ENCODE peak calls at places on chromosomes 16 and 17, in eight cellular contexts. C is astrocyte of the spinal cord, G is coronary artery, S is cardiac fibroblast, V is epithelial cell of esophagus, E is prostate gland, M is WTC11, W is ascending aorta. U is an unnamed sample.

GRCh38 chr16:19876501-19877059 is 8.1 kb downstream of the GPRC5B start:
- DNase-seq in E (no peak), W (no peak), M (no peak), C (no peak), V (no peak), S (no peak), G (no peak), U (no peak)

GRCh38 chr17:65092262-65092661 is 35.7 kb upstream of the GNA13 start:
- DNase-seq in G (no peak), C (no peak), V (peak; percentile 30), M (no peak), W (no peak), E (no peak), S (peak; percentile 58), U (no peak)

GRCh38 chr17:75344664-75345063 is 55.4 kb upstream of the SLC25A19 start:
- DNase-seq in C (no peak), G (no peak), M (peak; percentile 42), E (no peak), V (no peak), W (no peak), S (no peak), U (no peak)

GRCh38 chr17:59800530-59800942 is 92.2 kb downstream of the TUBD1 start:
- DNase-seq in G (no peak), E (no peak), S (no peak), V (peak; percentile 19), W (no peak), C (no peak), M (no peak), U (no peak)

GRCh38 chr17:45430738-45431530 is 1.7 kb downstream of the ARHGAP27 start:
- DNase-seq in G (no peak), S (no peak), W (no peak), C (no peak), E (peak; percentile 88), V (peak; percentile 90), M (peak; percentile 69), U (no peak)

GRCh38 chr16:86227801-86228200 is 282.5 kb upstream of the FOXF1 start:
- DNase-seq in W (no peak), E (no peak), M (no peak), G (no peak), C (peak; percentile 1), V (no peak), S (no peak), U (no peak)

GRCh38 chr17:80110927-80111701 is 9.7 kb downstream of the GAA start:
- DNase-seq in E (no peak), G (peak; percentile 24), M (peak; percentile 9), V (no peak), C (no peak), W (no peak), S (no peak), U (no peak)

GRCh38 chr17:44326867-44327444 is 2.3 kb upstream of the SLC25A39 start:
- DNase-seq in V (peak; percentile 98), E (peak; percentile 98), S (peak; percentile 98), W (peak; percentile 89), G (peak; percentile 98), C (peak; percentile 98), M (peak; percentile 97), U (peak; percentile 91)

GRCh38 chr16:23374721-23375120 is 72.6 kb downstream of the SCNN1B start:
- DNase-seq in M (peak; percentile 45), W (no peak), E (no peak), V (no peak), C (no peak), G (no peak), S (no peak), U (no peak)

GRCh38 chr17:51428668-51429486 is 168.5 kb downstream of the UTP18 start:
- DNase-seq in V (no peak), M (no peak), C (no peak), W (no peak), S (no peak), G (no peak), E (no peak), U (no peak)

GRCh38 chr17:76462556-76463290 is 4.7 kb upstream of the AANAT start:
- DNase-seq in M (no peak), E (no peak), C (no peak), W (no peak), V (no peak), S (no peak), G (no peak), U (no peak)

GRCh38 chr16:57621521-57622268 is 6.7 kb upstream of the ADGRG1 start:
- DNase-seq in M (no peak), E (peak; percentile 55), C (no peak), G (no peak), W (no peak), S (no peak), V (peak; percentile 87), U (no peak)

GRCh38 chr16:82715833-82716232 is 89.1 kb downstream of the CDH13 start:
- DNase-seq in M (no peak), E (no peak), W (no peak), C (no peak), V (no peak), S (peak; percentile 29), G (no peak), U (no peak)

GRCh38 chr16:11806721-11807120 is 9.7 kb upstream of the ZC3H7A start:
- DNase-seq in C (no peak), S (peak; percentile 43), V (peak; percentile 39), W (no peak), M (no peak), E (no peak), G (no peak), U (no peak)

GRCh38 chr16:72501739-72502653 is 330.0 kb upstream of the PMFBP1 start:
- DNase-seq in G (no peak), S (peak; percentile 89), C (peak; percentile 83), M (peak; percentile 67), V (peak; percentile 69), W (no peak), E (peak; percentile 34), U (no peak)

GRCh38 chr17:74339537-74340195 is 13.6 kb downstream of the KIF19 start:
- DNase-seq in C (no peak), G (no peak), W (no peak), E (no peak), V (no peak), S (no peak), M (no peak), U (no peak)

GRCh38 chr16:2428051-2428786 is 1.0 kb upstream of the CCNF start:
- DNase-seq in V (peak; percentile 38), C (no peak), E (peak; percentile 16), W (no peak), M (peak; percentile 61), S (peak; percentile 32), G (no peak), U (no peak)

GRCh38 chr17:12536021-12536420 is 129.7 kb upstream of the MYOCD start:
- DNase-seq in S (no peak), V (peak; percentile 16), E (no peak), C (no peak), W (no peak), G (no peak), M (no peak), U (no peak)

GRCh38 chr16:88815901-88816589 is 4.3 kb upstream of the APRT start:
- DNase-seq in G (no peak), W (no peak), E (no peak), M (peak; percentile 69), C (no peak), S (no peak), V (peak; percentile 48), U (no peak)

GRCh38 chr16:180101-180920 is at the start of gene HBQ1:
- DNase-seq in C (peak; percentile 11), V (peak; percentile 33), E (no peak), G (no peak), W (no peak), M (peak; percentile 60), S (peak; percentile 29), U (no peak)
- TF ChIP-seq CTCF in C (peak; percentile 33), V (no peak), E (peak; percentile 27), G (no peak), W (peak; percentile 3), M (peak; percentile 59), S (no peak), U (no peak)

GRCh38 chr17:32494621-32495346 is 8.0 kb downstream of the CDK5R1 start:
- DNase-seq in S (no peak), W (no peak), M (no peak), V (no peak), E (no peak), C (peak; percentile 42), G (no peak), U (no peak)

GRCh38 chr17:32498362-32498761 is 11.6 kb downstream of the CDK5R1 start:
- DNase-seq in V (no peak), M (peak; percentile 56), W (no peak), C (no peak), E (no peak), G (no peak), S (no peak), U (no peak)

GRCh38 chr17:32496348-32497078 is 9.7 kb downstream of the CDK5R1 start:
- DNase-seq in E (no peak), S (peak; percentile 20), C (peak; percentile 81), W (no peak), M (no peak), G (no peak), V (peak; percentile 94), U (no peak)

GRCh38 chr17:32495347-32496253 is 8.8 kb downstream of the CDK5R1 start:
- DNase-seq in W (no peak), E (no peak), V (no peak), S (peak; percentile 54), G (no peak), C (peak; percentile 47), M (no peak), U (no peak)

GRCh38 chr17:32497431-32498205 is 10.8 kb downstream of the CDK5R1 start:
- DNase-seq in M (no peak), S (no peak), G (no peak), E (no peak), V (peak; percentile 52), C (peak; percentile 29), W (no peak), U (no peak)
- TF ChIP-seq CTCF in M (no peak), S (no peak), G (no peak), E (no peak), V (peak; percentile 22), C (peak; percentile 24), W (peak; percentile 3), U (no peak)

GRCh38 chr16:67393111-67393789 is at the start of gene TPPP3:
- DNase-seq in C (peak; percentile 84), V (peak; percentile 36), S (peak; percentile 85), G (peak; percentile 94), W (peak; percentile 50), E (no peak), M (peak; percentile 90), U (peak; percentile 68)
- TF ChIP-seq CTCF in C (peak; percentile 73), V (peak; percentile 57), S (peak; percentile 75), G (peak; percentile 72), W (peak; percentile 62), E (peak; percentile 68), M (peak; percentile 25), U (no peak)

GRCh38 chr17:63365366-63366237 is 80.5 kb downstream of the CYB561 start:
- DNase-seq in E (no peak), W (no peak), G (no peak), V (no peak), C (no peak), S (no peak), M (no peak), U (no peak)

GRCh38 chr17:63364944-63365343 is 81.2 kb downstream of the CYB561 start:
- DNase-seq in S (no peak), G (no peak), W (no peak), E (no peak), M (no peak), C (no peak), V (no peak), U (no peak)

GRCh38 chr17:63369233-63369632 is 76.9 kb downstream of the CYB561 start:
- DNase-seq in E (no peak), M (no peak), S (peak; percentile 52), C (no peak), W (no peak), G (no peak), V (peak; percentile 8), U (no peak)

GRCh38 chr17:63364387-63364786 is 81.7 kb downstream of the CYB561 start:
- DNase-seq in S (peak; percentile 85), C (peak; percentile 39), W (no peak), V (peak; percentile 16), G (no peak), M (no peak), E (peak; percentile 24), U (no peak)

GRCh38 chr17:63366238-63366561 is 79.9 kb downstream of the CYB561 start:
- DNase-seq in M (no peak), E (no peak), S (no peak), G (no peak), V (no peak), W (no peak), C (no peak), U (no peak)
- TF ChIP-seq CTCF in M (no peak), E (no peak), S (no peak), G (no peak), V (no peak), W (no peak), C (no peak), U (no peak)

U was measured in omental fat pad.